ENCODE peak calls at places on chromosomes 12 and 14, in five cellular contexts. F, C, L, G and A are unnamed samples.

GRCh38 chr12:53049582-53050318 is at the start of gene TNS2:
- DNase-seq in F (no peak), C (peak), L (no peak), G (peak), A (peak)

GRCh38 chr12:24487606-24488005 is 461.3 kb downstream of the BCAT1 start:
- DNase-seq in F (no peak), C (no peak), L (no peak), G (no peak), A (no peak)

GRCh38 chr14:76576047-76576741 is 185.1 kb upstream of the VASH1 start:
- DNase-seq in F (peak), C (no peak), L (no peak), G (no peak), A (no peak)

GRCh38 chr12:75599061-75599460 is 87.7 kb upstream of the KRR1 start:
- DNase-seq in F (no peak), C (no peak), L (no peak), G (no peak), A (no peak)

GRCh38 chr12:123150804-123151678 is at the start of gene PITPNM2:
- DNase-seq in F (no peak), C (peak), L (peak), G (peak), A (peak)

GRCh38 chr12:104736307-104736706 is 221.8 kb downstream of the SLC41A2 start:
- DNase-seq in F (no peak), C (no peak), L (no peak), G (peak), A (no peak)

GRCh38 chr14:69171569-69171968 is 18.6 kb upstream of the DCAF5 start:
- DNase-seq in F (no peak), C (peak), L (no peak), G (no peak), A (no peak)

GRCh38 chr14:37263656-37264236 is 66.0 kb downstream of the MIPOL1 start:
- DNase-seq in F (no peak), C (peak), L (no peak), G (no peak), A (no peak)

GRCh38 chr12:101044512-101045074 is 165.4 kb downstream of the SLC5A8 start:
- DNase-seq in F (no peak), C (no peak), L (no peak), G (no peak), A (no peak)

GRCh38 chr12:90514325-90514724 is 440.7 kb downstream of the CCER1 start:
- DNase-seq in F (no peak), C (no peak), L (no peak), G (no peak), A (no peak)

GRCh38 chr12:14961466-14962155 is at the start of gene ARHGDIB:
- DNase-seq in F (no peak), C (no peak), L (peak), G (peak), A (no peak)